ENCODE peak calls at places on chromosome 4, in seven cellular contexts. One of them, this sample, is unnamed.

GRCh38 chr4:102438873-102439614 is 62.1 kb upstream of the NFKB1 start:
- DNase-seq in heart left ventricle: peak; percentile 12
- DNase-seq in mucosa of descending colon: no peak
- DNase-seq in naive B cell: no peak
- DNase-seq in AG08396: peak; percentile 49
- DNase-seq in D341Med: no peak
- DNase-seq in chondrocyte: no peak
- DNase-seq in this sample: no peak

GRCh38 chr4:145740796-145741195 is 60.9 kb downstream of the C4orf51 start:
- DNase-seq in heart left ventricle: no peak
- DNase-seq in mucosa of descending colon: no peak
- DNase-seq in naive B cell: no peak
- DNase-seq in AG08396: no peak
- DNase-seq in D341Med: no peak
- DNase-seq in chondrocyte: no peak
- DNase-seq in this sample: no peak

GRCh38 chr4:88522702-88523324 is 763 bp downstream of the PYURF start:
- DNase-seq in heart left ventricle: peak; percentile 17
- DNase-seq in mucosa of descending colon: peak; percentile 53
- DNase-seq in naive B cell: peak; percentile 18
- DNase-seq in AG08396: peak; percentile 30
- DNase-seq in D341Med: peak; percentile 54
- DNase-seq in chondrocyte: no peak
- DNase-seq in this sample: no peak

GRCh38 chr4:3644849-3645627 is 112.8 kb upstream of the LRPAP1 start:
- DNase-seq in heart left ventricle: no peak
- DNase-seq in mucosa of descending colon: no peak
- DNase-seq in naive B cell: no peak
- DNase-seq in AG08396: peak; percentile 49
- DNase-seq in D341Med: no peak
- DNase-seq in chondrocyte: no peak
- DNase-seq in this sample: no peak

GRCh38 chr4:107991945-107992625 is 2.4 kb downstream of the HADH start:
- DNase-seq in heart left ventricle: no peak
- DNase-seq in mucosa of descending colon: no peak
- DNase-seq in naive B cell: no peak
- DNase-seq in AG08396: no peak
- DNase-seq in D341Med: no peak
- DNase-seq in chondrocyte: no peak
- DNase-seq in this sample: no peak

GRCh38 chr4:186554890-186555827 is at the start of gene MTNR1A:
- DNase-seq in heart left ventricle: no peak
- DNase-seq in mucosa of descending colon: peak; percentile 46
- DNase-seq in naive B cell: no peak
- DNase-seq in AG08396: peak; percentile 20
- DNase-seq in D341Med: peak; percentile 57
- DNase-seq in chondrocyte: no peak
- DNase-seq in this sample: no peak

GRCh38 chr4:132218406-132218805 is 930.7 kb upstream of the PCDH10 start:
- DNase-seq in heart left ventricle: no peak
- DNase-seq in mucosa of descending colon: no peak
- DNase-seq in naive B cell: no peak
- DNase-seq in AG08396: no peak
- DNase-seq in D341Med: no peak
- DNase-seq in chondrocyte: no peak
- DNase-seq in this sample: no peak

GRCh38 chr4:2009651-2010233 is 968 bp upstream of the NELFA start:
- DNase-seq in heart left ventricle: peak; percentile 38
- DNase-seq in mucosa of descending colon: peak; percentile 79
- DNase-seq in naive B cell: peak; percentile 50
- DNase-seq in AG08396: peak; percentile 81
- DNase-seq in D341Med: peak; percentile 87
- DNase-seq in chondrocyte: no peak
- DNase-seq in this sample: peak; percentile 69

GRCh38 chr4:1559896-1560650 is 124.0 kb downstream of the FAM53A start:
- DNase-seq in heart left ventricle: no peak
- DNase-seq in mucosa of descending colon: no peak
- DNase-seq in naive B cell: no peak
- DNase-seq in AG08396: no peak
- DNase-seq in D341Med: no peak
- DNase-seq in chondrocyte: no peak
- DNase-seq in this sample: no peak

GRCh38 chr4:1026115-1026514 is 14.7 kb downstream of the FGFRL1 start:
- DNase-seq in heart left ventricle: no peak
- DNase-seq in mucosa of descending colon: peak; percentile 61
- DNase-seq in naive B cell: peak; percentile 69
- DNase-seq in AG08396: peak; percentile 54
- DNase-seq in D341Med: no peak
- DNase-seq in chondrocyte: no peak
- DNase-seq in this sample: peak; percentile 62

GRCh38 chr4:55736605-55737183 is 82.9 kb upstream of the EXOC1L start:
- DNase-seq in heart left ventricle: no peak
- DNase-seq in mucosa of descending colon: no peak
- DNase-seq in naive B cell: no peak
- DNase-seq in AG08396: no peak
- DNase-seq in D341Med: no peak
- DNase-seq in chondrocyte: no peak
- DNase-seq in this sample: no peak

GRCh38 chr4:155592568-155593343 is 73.9 kb upstream of the GUCY1A1 start:
- DNase-seq in heart left ventricle: no peak
- DNase-seq in mucosa of descending colon: peak; percentile 16
- DNase-seq in naive B cell: no peak
- DNase-seq in AG08396: no peak
- DNase-seq in D341Med: no peak
- DNase-seq in chondrocyte: no peak
- DNase-seq in this sample: no peak

GRCh38 chr4:53196872-53197759 is 168.7 kb downstream of the SCFD2 start:
- DNase-seq in heart left ventricle: no peak
- DNase-seq in mucosa of descending colon: no peak
- DNase-seq in naive B cell: peak; percentile 52
- DNase-seq in AG08396: peak; percentile 53
- DNase-seq in D341Med: peak; percentile 37
- DNase-seq in chondrocyte: no peak
- DNase-seq in this sample: no peak

GRCh38 chr4:8759987-8760386 is 111.7 kb downstream of the HMX1 start:
- DNase-seq in heart left ventricle: no peak
- DNase-seq in mucosa of descending colon: no peak
- DNase-seq in naive B cell: no peak
- DNase-seq in AG08396: no peak
- DNase-seq in D341Med: no peak
- DNase-seq in chondrocyte: peak; percentile 39
- DNase-seq in this sample: no peak

This sample was measured in activated CD8-positive, alpha-beta memory T cell treated with anti-CD3 and anti-CD28 coated beads, Interleukin-2, amount 10 ng/mL, durations not matched to agents 7 days and 5 days.